ENCODE peak calls at places on chromosome 14, in five cellular contexts. D, N, S, F and X are unnamed samples.

GRCh38 chr14:36067428-36068187 is 108.9 kb downstream of the PTCSC3 start:
- DNase-seq in D (no peak), F (no peak), N (no peak), S (no peak), X (no peak)

GRCh38 chr14:60125918-60126317 is 34.2 kb downstream of the PCNX4 start:
- DNase-seq in N (no peak), F (peak; percentile 32), S (no peak), D (no peak), X (no peak)

GRCh38 chr14:63654346-63654745 is 12.7 kb upstream of the WDR89 start:
- DNase-seq in D (no peak), N (no peak), F (peak; percentile 74), S (no peak), X (no peak)

GRCh38 chr14:88463318-88463717 is 77.9 kb downstream of the SPATA7 start:
- DNase-seq in F (no peak), S (peak; percentile 35), N (no peak), D (no peak), X (peak; percentile 53)

GRCh38 chr14:38252066-38252710 is 3.7 kb downstream of the CLEC14A start:
- DNase-seq in F (no peak), N (no peak), D (no peak), S (no peak), X (no peak)

GRCh38 chr14:90836692-90837063 is 20.4 kb upstream of the TTC7B start:
- DNase-seq in F (no peak), N (no peak), D (no peak), S (no peak), X (no peak)

GRCh38 chr14:34231626-34232025 is 230.4 kb downstream of the SPTSSA start:
- DNase-seq in N (no peak), S (no peak), F (no peak), D (no peak), X (no peak)

GRCh38 chr14:76456200-76456599 is 80.3 kb downstream of the ESRRB start:
- DNase-seq in S (peak; percentile 48), N (peak; percentile 7), D (peak; percentile 62), F (peak; percentile 8), X (peak; percentile 18)

GRCh38 chr14:36094963-36095362 is 81.6 kb downstream of the PTCSC3 start:
- DNase-seq in D (no peak), N (no peak), F (no peak), S (no peak), X (no peak)

GRCh38 chr14:99176156-99176945 is 95.6 kb downstream of the BCL11B start:
- DNase-seq in F (no peak), D (no peak), S (no peak), N (no peak), X (no peak)

GRCh38 chr14:58395815-58396626 is at the start of gene TOMM20L:
- DNase-seq in N (no peak), F (peak; percentile 48), D (peak; percentile 95), S (peak; percentile 59), X (peak; percentile 72)

GRCh38 chr14:65079201-65079600 is 23.1 kb downstream of the MAX start:
- DNase-seq in S (no peak), N (no peak), D (no peak), F (no peak), X (no peak)

GRCh38 chr14:57834961-57835360 is 30.9 kb downstream of the SLC35F4 start:
- DNase-seq in S (no peak), N (no peak), D (no peak), F (no peak), X (no peak)

GRCh38 chr14:92014014-92014413 is 25.8 kb downstream of the TRIP11 start:
- DNase-seq in N (no peak), S (no peak), D (no peak), F (no peak), X (no peak)

GRCh38 chr14:51957950-51958349 is 31.4 kb upstream of the RTRAF start:
- DNase-seq in N (no peak), F (peak; percentile 45), S (no peak), D (no peak), X (no peak)

GRCh38 chr14:39731912-39732311 is 299.7 kb upstream of the FBXO33 start:
- DNase-seq in N (no peak), S (no peak), D (no peak), F (no peak), X (peak; percentile 51)

GRCh38 chr14:103074699-103075341 is 9.2 kb upstream of the LBHD2 start:
- DNase-seq in N (no peak), D (peak; percentile 41), S (peak; percentile 83), F (no peak), X (peak; percentile 70)

GRCh38 chr14:23829736-23830474 is 123.7 kb upstream of the DHRS4 start:
- DNase-seq in F (peak; percentile 82), S (no peak), D (no peak), N (no peak), X (peak; percentile 81)

GRCh38 chr14:89773644-89774316 is 180.8 kb downstream of the EFCAB11 start:
- DNase-seq in N (peak; percentile 56), F (peak; percentile 47), D (no peak), S (no peak), X (peak; percentile 61)

GRCh38 chr14:76348898-76349297 is 27.0 kb upstream of the ESRRB start:
- DNase-seq in D (peak; percentile 55), N (no peak), S (no peak), F (peak; percentile 29), X (no peak)

GRCh38 chr14:88554458-88555286 is at the start of gene PTPN21:
- DNase-seq in D (peak; percentile 94), S (peak; percentile 83), N (no peak), F (peak; percentile 64), X (peak; percentile 43)

GRCh38 chr14:37329189-37330001 is 131.7 kb downstream of the MIPOL1 start:
- DNase-seq in N (no peak), F (no peak), D (no peak), S (no peak), X (peak; percentile 92)

GRCh38 chr14:94543450-94544123 is 17.7 kb upstream of the SERPINA4 start:
- DNase-seq in F (no peak), N (no peak), D (no peak), S (no peak), X (peak; percentile 39)

GRCh38 chr14:69013943-69014782 is 35.1 kb upstream of the ACTN1 start:
- DNase-seq in D (peak; percentile 69), F (peak; percentile 83), N (no peak), S (no peak), X (peak; percentile 88)

GRCh38 chr14:101065696-101066694 is 162.5 kb upstream of the RTL1 start:
- DNase-seq in N (no peak), S (no peak), D (no peak), F (no peak), X (no peak)

GRCh38 chr14:75223664-75224154 is 47.3 kb upstream of the TMED10 start:
- DNase-seq in F (peak; percentile 58), S (no peak), D (no peak), N (peak; percentile 75), X (no peak)

GRCh38 chr14:63659726-63660125 is 18.1 kb upstream of the WDR89 start:
- DNase-seq in S (no peak), N (no peak), F (peak; percentile 10), D (no peak), X (peak; percentile 43)

DNA sequence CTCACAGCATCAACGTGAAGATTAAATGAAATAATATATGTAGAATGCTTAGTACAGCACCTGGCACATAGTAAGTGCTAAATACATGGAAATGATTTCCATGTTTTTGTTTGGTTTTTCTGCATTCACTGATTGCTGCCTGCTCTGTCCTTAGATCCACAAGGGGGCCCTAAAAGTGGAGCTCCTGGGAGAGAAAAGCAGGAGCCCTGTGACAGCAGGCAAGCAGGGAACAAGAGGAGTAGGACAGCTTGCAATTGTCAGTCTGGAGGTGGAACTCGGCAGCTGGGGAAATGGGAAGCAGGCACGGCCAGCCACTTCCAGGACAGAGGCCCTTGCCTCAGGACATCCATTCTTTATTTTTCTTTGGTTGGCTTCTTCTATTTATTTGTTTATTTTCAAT is 292.9 kb downstream of the BMP4 start:
- DNase-seq in D (no peak), F (peak; percentile 9), N (no peak), S (no peak), X (peak; percentile 76)
- TF ChIP-seq MXI1 in D (no peak), F (no peak), N (no peak), S (no peak), X (no peak)

DNA sequence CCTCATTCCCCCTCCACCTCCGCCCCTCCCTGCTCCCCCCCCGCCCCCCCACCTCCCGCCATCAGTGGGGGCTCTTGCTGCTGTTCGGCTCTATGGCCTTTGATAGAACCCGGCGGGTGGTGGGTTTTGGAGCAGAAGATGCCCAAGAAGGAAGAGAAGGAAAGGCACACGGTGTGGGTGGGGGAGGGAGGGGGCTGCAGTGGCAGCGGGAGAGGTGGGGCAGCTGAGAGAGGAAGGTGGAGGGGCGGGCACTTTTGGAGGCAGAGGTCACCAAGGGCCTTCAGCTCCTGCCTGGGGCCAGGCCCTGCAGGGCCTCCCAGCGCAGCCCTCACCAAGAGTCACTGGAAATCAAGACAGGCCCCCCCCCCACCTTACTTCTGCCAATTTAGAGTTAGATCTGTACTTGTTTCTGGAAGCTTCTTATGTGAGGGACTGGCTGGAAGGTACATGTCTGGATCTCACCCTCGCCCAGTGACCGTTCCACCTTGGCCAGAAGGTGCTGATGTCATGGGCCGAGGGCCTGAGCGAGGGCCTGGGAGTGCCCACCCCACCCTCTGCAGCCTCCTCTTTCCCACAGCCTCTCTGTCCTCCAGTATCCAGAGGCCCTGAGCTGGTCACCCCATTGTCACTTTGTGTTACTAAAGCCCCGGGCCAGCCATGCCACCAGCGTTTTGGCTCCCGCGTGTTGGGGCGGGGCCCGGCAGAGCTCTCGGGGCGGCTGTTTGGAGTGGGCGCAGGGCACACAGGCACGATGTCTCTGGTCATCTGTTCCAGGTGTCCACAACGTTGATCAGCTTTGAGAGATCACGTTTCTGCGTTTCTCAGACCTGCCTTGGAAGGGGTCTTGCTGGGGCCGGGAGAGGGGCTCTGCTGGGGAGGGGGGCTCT is 153.9 kb downstream of the KIF26A start:
- DNase-seq in N (no peak), S (no peak), D (no peak), F (no peak), X (no peak)
- TF ChIP-seq MXI1 in N (no peak), S (no peak), D (no peak), F (no peak), X (no peak)

DNA sequence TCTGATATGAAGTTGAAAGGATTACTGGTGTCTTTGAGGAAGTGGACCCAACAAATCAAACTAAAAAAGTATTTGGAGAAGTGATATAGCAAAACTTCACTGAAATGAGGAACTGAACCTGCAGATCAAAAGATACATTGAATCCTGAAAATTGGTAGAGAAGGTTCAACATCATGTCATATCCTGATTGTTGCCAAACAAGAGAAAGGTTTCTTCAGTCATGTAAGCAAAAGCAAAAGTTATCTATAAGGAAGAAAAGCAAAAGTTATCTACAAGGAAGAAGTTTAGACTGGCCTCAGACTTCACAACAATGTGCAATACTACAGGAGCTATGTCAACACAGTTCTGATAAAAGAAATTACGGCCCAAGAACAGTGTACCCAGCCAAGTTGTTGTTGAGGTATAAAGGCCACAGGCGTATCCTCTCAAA is 142.7 kb downstream of the RAD51B start:
- DNase-seq in D (no peak), N (peak; percentile 77), S (no peak), F (no peak), X (no peak)
- TF ChIP-seq MXI1 in D (no peak), N (no peak), S (no peak), F (no peak), X (no peak)

DNA sequence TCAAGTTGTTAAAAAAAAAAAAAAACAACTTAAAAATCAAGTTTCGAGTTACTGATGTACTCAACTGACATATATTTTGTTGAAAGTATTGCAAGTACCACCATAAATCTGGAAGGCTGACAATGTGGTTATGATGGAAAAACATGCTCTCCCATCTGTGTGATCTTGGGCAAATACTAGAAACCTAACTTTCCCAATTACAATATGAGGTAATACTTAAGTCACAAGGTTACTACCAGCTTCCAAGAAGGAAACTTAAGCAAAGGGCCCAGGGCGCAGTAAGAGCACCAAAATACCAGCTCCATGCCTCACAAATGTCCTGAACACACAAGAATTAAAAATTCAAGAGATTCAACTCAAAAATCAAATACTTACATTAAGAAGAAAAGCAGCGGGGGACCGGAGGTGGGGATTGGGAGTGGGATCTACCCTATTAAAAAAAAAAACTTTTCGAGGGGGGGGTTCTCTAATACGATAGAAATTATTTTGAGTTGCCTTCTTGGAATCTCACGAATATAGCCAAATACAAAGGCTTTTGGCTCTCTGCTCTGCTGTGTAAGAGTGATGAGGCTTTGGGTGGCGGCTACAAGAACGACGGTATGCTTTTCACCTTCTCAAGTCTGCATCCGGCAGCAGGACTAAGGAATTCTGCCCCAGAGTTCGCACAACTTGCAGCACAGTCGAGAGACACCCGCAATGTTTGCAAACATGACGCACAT is 1.2 kb downstream of the SAV1 start:
- DNase-seq in N (no peak), F (peak; percentile 73), D (peak; percentile 23), S (no peak), X (peak; percentile 37)
- TF ChIP-seq MXI1 in N (no peak), F (no peak), D (no peak), S (no peak), X (no peak)